ENCODE peak calls at places on chromosomes 7 and 10, in eight cellular contexts. D is SK-N-SH, E is neural progenitor cell, T is GM23248, J is HCT116, L is hepatocyte, O is PC-3, H is GM23338. U is an unnamed sample. For H3K27me3 and H3K4me1, the result is how much of the 10 kb centered on the place peaks cover.

GRCh38 chr7:27640914-27641570 is 21.6 kb downstream of the HIBADH start:
- DNase-seq in D (no peak), E (no peak), T (peak), J (no peak), L (no peak), O (peak), H (no peak), U (no peak)

GRCh38 chr7:116097365-116098009 is 66.9 kb upstream of the TFEC start:
- DNase-seq in D (no peak), E (no peak), T (peak), J (peak), L (no peak), O (peak), H (no peak), U (no peak)

GRCh38 chr10:58334817-58335305 is at the start of gene UBE2D1:
- DNase-seq in D (peak), E (peak), T (peak), J (peak), L (peak), O (peak), H (peak), U (peak)

GRCh38 chr10:22335204-22335956 is 9.9 kb upstream of the SPAG6 start:
- DNase-seq in D (peak), E (peak), T (peak), J (no peak), L (peak), O (peak), H (peak), U (no peak)

GRCh38 chr10:22158426-22158825 is 59.4 kb downstream of the EBLN1 start:
- DNase-seq in D (no peak), E (no peak), T (no peak), J (no peak), L (no peak), O (no peak), H (no peak), U (no peak)

GRCh38 chr10:92712016-92712889 is 22.5 kb downstream of the HHEX start:
- DNase-seq in D (no peak), E (no peak), T (no peak), J (no peak), L (no peak), O (no peak), H (no peak), U (no peak)

GRCh38 chr10:22486431-22486830 is 141.1 kb downstream of the SPAG6 start:
- DNase-seq in D (no peak), E (no peak), T (no peak), J (no peak), L (no peak), O (no peak), H (no peak), U (no peak)

GRCh38 chr7:67589178-67589577 is 592.5 kb downstream of the TYW1 start:
- DNase-seq in D (no peak), E (no peak), T (no peak), J (no peak), L (no peak), O (no peak), H (no peak), U (no peak)

GRCh38 chr10:62082729-62083412 is 181.4 kb downstream of the ARID5B start:
- DNase-seq in D (no peak), E (no peak), T (peak), J (no peak), L (no peak), O (peak), H (no peak), U (no peak)

GRCh38 chr10:110820321-110820814 is 51.4 kb upstream of the PDCD4 start:
- DNase-seq in D (peak), E (no peak), T (peak), J (no peak), L (peak), O (no peak), H (no peak), U (no peak)

GRCh38 chr10:131829156-131829930 is 71.5 kb upstream of the PPP2R2D start:
- DNase-seq in D (no peak), E (no peak), T (no peak), J (no peak), L (no peak), O (no peak), H (no peak), U (no peak)
- H3K27me3 ChIP-seq in D (under half), E (under half), T (under half), J (under half), L (under half), O (under half), H (under half), U (under half)

GRCh38 chr7:6730343-6730633 is 23.5 kb upstream of the ZNF12 start:
- DNase-seq in D (no peak), E (no peak), T (no peak), J (no peak), L (peak), O (no peak), H (peak), U (no peak)
- H3K4me1 ChIP-seq in D (under half), E (under half), T (under half), J (under half), L (under half), O (under half), H (under half), U (under half)

DNA sequence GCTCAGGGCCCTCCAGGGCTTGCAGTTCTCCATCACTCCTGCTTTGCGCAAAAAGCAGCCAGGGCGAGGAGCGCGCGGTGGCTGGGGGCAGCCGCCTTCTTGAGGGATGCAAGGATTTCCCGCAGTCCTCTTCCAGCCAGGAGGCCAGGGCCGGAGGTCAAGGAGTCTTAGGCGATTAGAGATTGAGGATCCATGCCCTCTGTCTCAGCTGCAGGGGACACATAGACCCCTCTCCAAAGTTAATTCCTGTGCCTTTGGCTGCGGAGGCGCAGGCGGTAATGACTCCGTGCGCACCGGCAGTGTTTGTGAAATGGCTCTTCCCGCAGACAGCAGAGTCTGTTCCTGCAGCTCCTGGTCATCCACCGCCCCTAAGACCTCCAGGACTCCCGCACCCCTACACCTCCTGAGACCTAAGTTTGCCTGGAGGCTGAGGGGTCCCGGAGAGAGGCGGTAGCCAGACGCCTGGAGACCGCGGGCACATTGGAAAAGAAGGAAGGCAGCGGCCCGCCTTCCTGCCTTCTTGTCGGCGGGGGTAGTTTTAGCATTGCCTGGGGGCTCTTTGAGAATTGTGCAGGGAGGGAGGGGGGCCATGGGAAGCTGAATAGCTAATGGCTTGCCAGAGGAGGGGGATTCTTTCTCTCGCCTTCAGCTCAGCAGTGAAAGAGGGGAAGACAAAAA is 3.3 kb upstream of the NEUROG3 start:
- DNase-seq in D (peak), E (peak), T (peak), J (no peak), L (no peak), O (no peak), H (peak), U (no peak)
- TF ChIP-seq EZH2phosphoT487 in D (no peak), E (peak), T (no peak), J (no peak), L (no peak), O (peak), H (peak), U (no peak)

DNA sequence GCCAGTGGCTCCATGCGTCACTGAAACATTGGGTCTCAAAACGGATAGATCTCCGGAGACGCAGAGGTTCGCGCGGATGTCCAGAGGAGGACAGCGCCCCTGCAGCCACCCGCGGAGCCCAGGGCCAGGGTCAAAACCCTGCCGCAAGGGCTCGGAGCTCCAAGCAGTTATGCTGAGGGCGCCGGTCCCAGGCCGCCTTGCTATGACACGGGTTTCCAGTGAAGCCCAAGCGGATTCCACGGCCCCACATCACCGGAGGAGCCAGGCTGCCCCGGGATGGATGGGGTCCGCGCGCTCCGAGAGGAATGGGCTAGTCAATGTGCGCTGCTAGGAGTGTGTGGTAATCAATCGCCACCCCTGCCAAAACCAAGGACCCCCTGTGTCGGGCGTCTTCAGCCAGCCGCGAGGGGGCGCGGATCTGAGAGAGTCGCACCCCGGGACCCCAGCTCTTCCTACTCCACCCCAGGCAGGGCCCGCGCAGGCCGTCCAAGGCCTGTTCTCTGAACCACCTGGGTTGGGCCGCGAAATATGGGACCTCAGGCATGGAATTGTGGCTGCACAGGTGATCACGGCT is 5.6 kb upstream of the EMX2 start:
- DNase-seq in D (no peak), E (peak), T (no peak), J (no peak), L (no peak), O (no peak), H (peak), U (no peak)
- H3K27me3 ChIP-seq in D (half or more), E (half or more), T (under half), J (under half), L (half or more), O (half or more), H (half or more), U (under half)

DNA sequence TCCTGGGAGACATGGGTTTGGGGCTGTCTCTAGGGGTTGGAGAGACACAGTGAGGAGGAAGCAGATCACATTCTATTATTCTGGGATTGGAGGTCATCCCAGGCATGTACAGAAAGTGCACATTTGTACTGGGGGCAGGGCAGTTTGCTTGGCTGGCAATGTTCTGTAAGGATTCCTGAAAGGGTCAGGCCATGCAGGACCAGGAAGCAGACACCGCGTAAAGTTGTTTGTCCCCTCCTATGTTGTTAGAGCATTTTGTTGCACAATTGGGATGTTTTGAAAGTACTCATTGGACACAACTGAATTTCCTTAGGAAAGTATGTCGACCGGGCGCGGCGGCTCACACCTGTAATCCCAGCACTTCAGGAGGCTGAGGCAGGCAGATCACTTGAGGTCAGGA is 12.5 kb downstream of the LYZL2 start:
- DNase-seq in D (no peak), E (no peak), T (no peak), J (no peak), L (no peak), O (no peak), H (no peak), U (no peak)
- H3K4me1 ChIP-seq in D (under half), E (under half), T (under half), J (under half), L (under half), O (under half), H (under half), U (under half)

DNA sequence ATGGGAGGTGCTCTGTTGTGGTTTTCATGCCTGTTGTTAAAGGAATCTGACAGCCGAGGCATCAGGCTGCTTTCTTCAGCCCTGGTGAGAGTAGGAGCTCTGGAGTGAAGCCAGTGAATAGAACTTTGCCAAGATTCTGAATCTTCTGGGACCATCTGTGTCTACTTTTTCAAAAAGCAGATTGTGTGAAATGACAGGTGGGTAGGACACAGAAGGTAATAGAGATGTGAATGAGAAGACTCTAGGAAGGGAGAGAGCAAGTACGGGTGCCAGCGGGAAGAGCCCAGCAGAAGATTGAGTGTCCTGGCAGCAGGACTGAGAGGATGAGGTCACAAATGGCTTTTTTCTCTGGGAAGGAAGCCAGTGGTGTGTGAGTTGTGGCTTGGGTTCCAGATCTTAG is 429.2 kb downstream of the SDK1 start:
- DNase-seq in D (no peak), E (no peak), T (no peak), J (no peak), L (no peak), O (no peak), H (no peak), U (no peak)
- TF ChIP-seq EZH2phosphoT487 in D (no peak), E (no peak), T (no peak), J (no peak), L (no peak), O (no peak), H (no peak), U (no peak)

GRCh38 chr10:596725-597345 is 92.6 kb downstream of the DIP2C start:
- DNase-seq in D (no peak), E (no peak), T (no peak), J (no peak), L (no peak), O (no peak), H (no peak), U (no peak)
- H3K27me3 ChIP-seq in D (under half), E (under half), T (under half), J (under half), L (under half), O (under half), H (under half), U (under half)

DNA sequence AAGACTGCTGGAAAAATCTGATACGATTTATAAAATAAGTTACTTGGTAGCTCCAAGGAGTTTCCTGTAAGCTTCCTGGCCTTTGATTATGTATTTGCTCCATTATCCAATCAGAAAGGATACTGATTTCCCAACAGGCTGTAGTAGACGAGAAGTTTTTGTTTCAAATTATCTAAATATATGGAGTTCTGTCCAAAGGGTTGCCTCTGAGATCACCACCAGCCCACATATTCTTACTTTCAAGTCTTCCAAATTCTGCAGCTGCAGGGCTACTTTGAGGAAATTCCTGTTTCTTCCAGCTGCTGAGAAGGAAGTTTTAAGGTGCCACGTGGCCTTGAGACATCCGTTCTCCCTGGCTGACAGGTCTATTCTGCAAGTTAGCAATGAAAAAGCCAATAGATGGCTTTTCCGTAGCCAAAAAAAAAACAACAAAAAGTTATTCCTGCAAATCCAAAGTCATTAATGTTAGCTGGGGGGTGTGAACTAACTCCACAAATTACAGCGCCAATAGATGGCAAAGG is 286.0 kb downstream of the TWIST1 start:
- DNase-seq in D (no peak), E (no peak), T (no peak), J (no peak), L (no peak), O (no peak), H (no peak), U (no peak)
- H3K4me1 ChIP-seq in D (under half), E (under half), T (under half), J (under half), L (under half), O (under half), H (under half), U (under half)

GRCh38 chr7:127973797-127974196 is 57.4 kb downstream of the LRRC4 start:
- DNase-seq in D (no peak), E (no peak), T (no peak), J (no peak), L (no peak), O (no peak), H (no peak), U (no peak)
- TF ChIP-seq EZH2phosphoT487 in D (no peak), E (no peak), T (no peak), J (no peak), L (no peak), O (no peak), H (no peak), U (no peak)

GRCh38 chr10:75434292-75434691 is 2.9 kb downstream of the LRMDA start:
- DNase-seq in D (no peak), E (no peak), T (no peak), J (no peak), L (no peak), O (no peak), H (no peak), U (no peak)
- H3K27me3 ChIP-seq in D (under half), E (half or more), T (under half), J (under half), L (under half), O (under half), H (half or more), U (under half)

U was measured in MM.1S.